ENCODE peak calls at places on chromosomes 7 and 10, in five cellular contexts. J, H, C, E and Q are unnamed samples.

GRCh38 chr7:84291756-84292155 is 97.2 kb upstream of the SEMA3A start:
- DNase-seq in C (no peak), H (no peak), E (peak), J (no peak), Q (no peak)

GRCh38 chr10:47030191-47030698 is 119.0 kb downstream of the PTPN20 start:
- DNase-seq in J (peak), E (no peak), H (peak), C (no peak), Q (no peak)

GRCh38 chr7:148687555-148687954 is 11.1 kb upstream of the CUL1 start:
- DNase-seq in H (no peak), E (no peak), J (no peak), C (no peak), Q (no peak)

GRCh38 chr10:76306859-76307258 is 875.4 kb downstream of the LRMDA start:
- DNase-seq in H (no peak), J (peak), E (no peak), C (no peak), Q (no peak)

GRCh38 chr10:63438506-63439498 is 27.0 kb downstream of the JMJD1C start:
- DNase-seq in C (no peak), E (no peak), J (no peak), H (no peak), Q (no peak)

GRCh38 chr7:139635521-139636240 is 112.2 kb downstream of the CLEC2L start:
- DNase-seq in H (no peak), C (peak), J (no peak), E (no peak), Q (peak)

GRCh38 chr10:103333934-103334520 is 16.9 kb downstream of the PCGF6 start:
- DNase-seq in E (no peak), H (no peak), J (peak), C (peak), Q (no peak)

GRCh38 chr10:3471497-3471896 is 298.9 kb upstream of the PITRM1 start:
- DNase-seq in E (no peak), J (no peak), H (no peak), C (no peak), Q (no peak)

GRCh38 chr7:148772297-148773089 is 73.8 kb downstream of the CUL1 start:
- DNase-seq in J (peak), C (no peak), H (no peak), E (no peak), Q (no peak)

GRCh38 chr10:132667613-132668394 is 118.1 kb downstream of the NKX6-2 start:
- DNase-seq in J (no peak), E (no peak), C (no peak), H (no peak), Q (no peak)

GRCh38 chr7:64884085-64884912 is 18.8 kb upstream of the ZNF273 start:
- DNase-seq in E (no peak), H (no peak), J (no peak), C (no peak), Q (no peak)

GRCh38 chr10:122911889-122912484 is 1.6 kb downstream of the FAM24A start:
- DNase-seq in E (no peak), H (no peak), C (peak), J (peak), Q (peak)

GRCh38 chr7:4768597-4769569 is 6.5 kb upstream of the AP5Z1 start:
- DNase-seq in C (no peak), H (no peak), E (no peak), J (no peak), Q (no peak)

GRCh38 chr7:18770154-18770807 is 274.7 kb downstream of the HDAC9 start:
- DNase-seq in E (no peak), H (no peak), J (peak), C (no peak), Q (no peak)

GRCh38 chr10:30894221-30894620 is 137.4 kb downstream of the ZNF438 start:
- DNase-seq in H (no peak), J (no peak), C (no peak), E (no peak), Q (no peak)

GRCh38 chr7:28410628-28411578 is 1.4 kb upstream of the CREB5 start:
- DNase-seq in H (no peak), E (no peak), J (no peak), C (no peak), Q (no peak)

GRCh38 chr7:151087247-151088018 is 1.2 kb downstream of the AGAP3 start:
- DNase-seq in H (peak), E (peak), C (no peak), J (peak), Q (peak)

GRCh38 chr10:71075759-71076472 is 136.5 kb upstream of the UNC5B start:
- DNase-seq in J (no peak), E (no peak), H (no peak), C (no peak), Q (no peak)

GRCh38 chr7:27192546-27193334 is 7.2 kb downstream of the HOXA13 start:
- DNase-seq in E (no peak), C (no peak), H (no peak), J (no peak), Q (no peak)

GRCh38 chr10:117391436-117392205 is 16.4 kb upstream of the PDZD8 start:
- DNase-seq in H (no peak), C (no peak), E (no peak), J (peak), Q (no peak)

GRCh38 chr10:132974886-132975881 is 32.8 kb upstream of the CFAP46 start:
- DNase-seq in J (peak), E (no peak), C (no peak), H (peak), Q (no peak)

GRCh38 chr10:24132741-24133140 is 76.2 kb upstream of the KIAA1217 start:
- DNase-seq in E (no peak), J (peak), C (no peak), H (no peak), Q (no peak)

GRCh38 chr10:97200616-97201015 is 14.9 kb upstream of the SLIT1 start:
- DNase-seq in J (no peak), H (no peak), E (no peak), C (no peak), Q (no peak)

GRCh38 chr7:123773499-123773898 is 24.7 kb upstream of the WASL start:
- DNase-seq in J (no peak), E (no peak), C (no peak), H (no peak), Q (no peak)

GRCh38 chr10:97599272-97599619 is 9.7 kb downstream of the C10orf62 start:
- DNase-seq in E (no peak), H (no peak), C (no peak), J (no peak), Q (no peak)

GRCh38 chr10:48792121-48792520 is 107.4 kb downstream of the WDFY4 start:
- DNase-seq in C (no peak), H (no peak), E (no peak), J (peak), Q (no peak)